ENCODE peak calls at places on chromosomes 11 and 22, in four cellular contexts. One of them, this sample, is unnamed.

GRCh38 chr11:70169136-70169535 is 34.0 kb upstream of the FADD start:
- DNase-seq in stimulated activated CD4-positive, alpha-beta T cell treated with anti-CD3 and anti-CD28 coated beads, Interleukin-15, amount 100 ng/mL, for 1 hour: no peak
- DNase-seq in BE2C: no peak
- DNase-seq in memory B cell: no peak
- DNase-seq in this sample: no peak

GRCh38 chr11:27319065-27319464 is 44.0 kb downstream of the CCDC34 start:
- DNase-seq in stimulated activated CD4-positive, alpha-beta T cell treated with anti-CD3 and anti-CD28 coated beads, Interleukin-15, amount 100 ng/mL, for 1 hour: no peak
- DNase-seq in BE2C: no peak
- DNase-seq in memory B cell: no peak
- DNase-seq in this sample: no peak

GRCh38 chr11:16337421-16338213 is 18.7 kb downstream of the SOX6 start:
- DNase-seq in stimulated activated CD4-positive, alpha-beta T cell treated with anti-CD3 and anti-CD28 coated beads, Interleukin-15, amount 100 ng/mL, for 1 hour: no peak
- DNase-seq in BE2C: no peak
- DNase-seq in memory B cell: no peak
- DNase-seq in this sample: no peak

GRCh38 chr22:48644108-48644507 is 1183.6 kb downstream of the BRD1 start:
- DNase-seq in stimulated activated CD4-positive, alpha-beta T cell treated with anti-CD3 and anti-CD28 coated beads, Interleukin-15, amount 100 ng/mL, for 1 hour: no peak
- DNase-seq in BE2C: no peak
- DNase-seq in memory B cell: no peak
- DNase-seq in this sample: no peak

GRCh38 chr22:19579113-19579811 is 55.1 kb upstream of the CLDN5 start:
- DNase-seq in stimulated activated CD4-positive, alpha-beta T cell treated with anti-CD3 and anti-CD28 coated beads, Interleukin-15, amount 100 ng/mL, for 1 hour: no peak
- DNase-seq in BE2C: no peak
- DNase-seq in memory B cell: no peak
- DNase-seq in this sample: no peak

GRCh38 chr11:69048056-69048717 is 545 bp upstream of the TPCN2 start:
- DNase-seq in stimulated activated CD4-positive, alpha-beta T cell treated with anti-CD3 and anti-CD28 coated beads, Interleukin-15, amount 100 ng/mL, for 1 hour: no peak
- DNase-seq in BE2C: no peak
- DNase-seq in memory B cell: no peak
- DNase-seq in this sample: no peak

GRCh38 chr11:1856306-1857005 is 3.6 kb downstream of the LSP1 start:
- DNase-seq in stimulated activated CD4-positive, alpha-beta T cell treated with anti-CD3 and anti-CD28 coated beads, Interleukin-15, amount 100 ng/mL, for 1 hour: no peak
- DNase-seq in BE2C: no peak
- DNase-seq in memory B cell: no peak
- DNase-seq in this sample: no peak

GRCh38 chr11:126343051-126343450 is 12.4 kb upstream of the ST3GAL4 start:
- DNase-seq in stimulated activated CD4-positive, alpha-beta T cell treated with anti-CD3 and anti-CD28 coated beads, Interleukin-15, amount 100 ng/mL, for 1 hour: no peak
- DNase-seq in BE2C: no peak
- DNase-seq in memory B cell: no peak
- DNase-seq in this sample: no peak

GRCh38 chr11:27227744-27228143 is 135.3 kb downstream of the CCDC34 start:
- DNase-seq in stimulated activated CD4-positive, alpha-beta T cell treated with anti-CD3 and anti-CD28 coated beads, Interleukin-15, amount 100 ng/mL, for 1 hour: no peak
- DNase-seq in BE2C: no peak
- DNase-seq in memory B cell: no peak
- DNase-seq in this sample: no peak

GRCh38 chr11:86678823-86679222 is 6.4 kb upstream of the ME3 start:
- DNase-seq in stimulated activated CD4-positive, alpha-beta T cell treated with anti-CD3 and anti-CD28 coated beads, Interleukin-15, amount 100 ng/mL, for 1 hour: no peak
- DNase-seq in BE2C: no peak
- DNase-seq in memory B cell: no peak
- DNase-seq in this sample: no peak

GRCh38 chr11:132205006-132205405 is 834.6 kb downstream of the NTM start:
- DNase-seq in stimulated activated CD4-positive, alpha-beta T cell treated with anti-CD3 and anti-CD28 coated beads, Interleukin-15, amount 100 ng/mL, for 1 hour: no peak
- DNase-seq in BE2C: no peak
- DNase-seq in memory B cell: no peak
- DNase-seq in this sample: no peak

GRCh38 chr22:44191036-44191454 is 10.3 kb downstream of the PARVG start:
- DNase-seq in stimulated activated CD4-positive, alpha-beta T cell treated with anti-CD3 and anti-CD28 coated beads, Interleukin-15, amount 100 ng/mL, for 1 hour: no peak
- DNase-seq in BE2C: no peak
- DNase-seq in memory B cell: peak; percentile 51
- DNase-seq in this sample: no peak

GRCh38 chr22:38456272-38456837 is 1.4 kb upstream of the KCNJ4 start:
- DNase-seq in stimulated activated CD4-positive, alpha-beta T cell treated with anti-CD3 and anti-CD28 coated beads, Interleukin-15, amount 100 ng/mL, for 1 hour: no peak
- DNase-seq in BE2C: no peak
- DNase-seq in memory B cell: no peak
- DNase-seq in this sample: no peak

GRCh38 chr11:18772211-18772610 is 19.4 kb downstream of the PTPN5 start:
- DNase-seq in stimulated activated CD4-positive, alpha-beta T cell treated with anti-CD3 and anti-CD28 coated beads, Interleukin-15, amount 100 ng/mL, for 1 hour: no peak
- DNase-seq in BE2C: no peak
- DNase-seq in memory B cell: no peak
- DNase-seq in this sample: no peak

GRCh38 chr11:118615282-118615979 is 8.0 kb downstream of the PHLDB1 start:
- DNase-seq in stimulated activated CD4-positive, alpha-beta T cell treated with anti-CD3 and anti-CD28 coated beads, Interleukin-15, amount 100 ng/mL, for 1 hour: no peak
- DNase-seq in BE2C: no peak
- DNase-seq in memory B cell: no peak
- DNase-seq in this sample: no peak

GRCh38 chr11:19628018-19628417 is 84.6 kb upstream of the NAV2 start:
- DNase-seq in stimulated activated CD4-positive, alpha-beta T cell treated with anti-CD3 and anti-CD28 coated beads, Interleukin-15, amount 100 ng/mL, for 1 hour: no peak
- DNase-seq in BE2C: no peak
- DNase-seq in memory B cell: no peak
- DNase-seq in this sample: no peak

GRCh38 chr11:117911694-117912093 is 17.5 kb downstream of the TMPRSS13 start:
- DNase-seq in stimulated activated CD4-positive, alpha-beta T cell treated with anti-CD3 and anti-CD28 coated beads, Interleukin-15, amount 100 ng/mL, for 1 hour: no peak
- DNase-seq in BE2C: no peak
- DNase-seq in memory B cell: no peak
- DNase-seq in this sample: no peak

GRCh38 chr11:22405377-22405776 is 67.2 kb downstream of the SLC17A6 start:
- DNase-seq in stimulated activated CD4-positive, alpha-beta T cell treated with anti-CD3 and anti-CD28 coated beads, Interleukin-15, amount 100 ng/mL, for 1 hour: no peak
- DNase-seq in BE2C: no peak
- DNase-seq in memory B cell: no peak
- DNase-seq in this sample: no peak

GRCh38 chr11:68855205-68855978 is 13.7 kb upstream of the CPT1A start:
- DNase-seq in stimulated activated CD4-positive, alpha-beta T cell treated with anti-CD3 and anti-CD28 coated beads, Interleukin-15, amount 100 ng/mL, for 1 hour: no peak
- DNase-seq in BE2C: peak; percentile 33
- DNase-seq in memory B cell: peak; percentile 41
- DNase-seq in this sample: peak; percentile 75

GRCh38 chr11:58769308-58769707 is 37.6 kb upstream of the GLYAT start:
- DNase-seq in stimulated activated CD4-positive, alpha-beta T cell treated with anti-CD3 and anti-CD28 coated beads, Interleukin-15, amount 100 ng/mL, for 1 hour: no peak
- DNase-seq in BE2C: no peak
- DNase-seq in memory B cell: no peak
- DNase-seq in this sample: no peak

GRCh38 chr11:73931039-73931645 is 19.7 kb upstream of the DNAJB13 start:
- DNase-seq in stimulated activated CD4-positive, alpha-beta T cell treated with anti-CD3 and anti-CD28 coated beads, Interleukin-15, amount 100 ng/mL, for 1 hour: no peak
- DNase-seq in BE2C: peak; percentile 60
- DNase-seq in memory B cell: no peak
- DNase-seq in this sample: peak; percentile 64

GRCh38 chr11:73184953-73185671 is 33.0 kb upstream of the P2RY2 start:
- DNase-seq in stimulated activated CD4-positive, alpha-beta T cell treated with anti-CD3 and anti-CD28 coated beads, Interleukin-15, amount 100 ng/mL, for 1 hour: no peak
- DNase-seq in BE2C: peak; percentile 83
- DNase-seq in memory B cell: peak; percentile 67
- DNase-seq in this sample: peak; percentile 77

GRCh38 chr11:131734871-131735270 is 364.5 kb downstream of the NTM start:
- DNase-seq in stimulated activated CD4-positive, alpha-beta T cell treated with anti-CD3 and anti-CD28 coated beads, Interleukin-15, amount 100 ng/mL, for 1 hour: no peak
- DNase-seq in BE2C: no peak
- DNase-seq in memory B cell: no peak
- DNase-seq in this sample: no peak

GRCh38 chr11:121887564-121887963 is 228.5 kb downstream of the BLID start:
- DNase-seq in stimulated activated CD4-positive, alpha-beta T cell treated with anti-CD3 and anti-CD28 coated beads, Interleukin-15, amount 100 ng/mL, for 1 hour: no peak
- DNase-seq in BE2C: no peak
- DNase-seq in memory B cell: no peak
- DNase-seq in this sample: no peak

GRCh38 chr22:45154383-45154782 is 9.3 kb upstream of the NUP50 start:
- DNase-seq in stimulated activated CD4-positive, alpha-beta T cell treated with anti-CD3 and anti-CD28 coated beads, Interleukin-15, amount 100 ng/mL, for 1 hour: no peak
- DNase-seq in BE2C: no peak
- DNase-seq in memory B cell: no peak
- DNase-seq in this sample: no peak

GRCh38 chr11:64180871-64181270 is 5.1 kb upstream of the STIP1 start:
- DNase-seq in stimulated activated CD4-positive, alpha-beta T cell treated with anti-CD3 and anti-CD28 coated beads, Interleukin-15, amount 100 ng/mL, for 1 hour: no peak
- DNase-seq in BE2C: no peak
- DNase-seq in memory B cell: no peak
- DNase-seq in this sample: peak; percentile 54

GRCh38 chr11:41978951-41979350 is 519.5 kb upstream of the LRRC4C start:
- DNase-seq in stimulated activated CD4-positive, alpha-beta T cell treated with anti-CD3 and anti-CD28 coated beads, Interleukin-15, amount 100 ng/mL, for 1 hour: no peak
- DNase-seq in BE2C: no peak
- DNase-seq in memory B cell: no peak
- DNase-seq in this sample: no peak

GRCh38 chr22:23178512-23179254 is 1.6 kb upstream of the BCR start:
- DNase-seq in stimulated activated CD4-positive, alpha-beta T cell treated with anti-CD3 and anti-CD28 coated beads, Interleukin-15, amount 100 ng/mL, for 1 hour: peak; percentile 38
- DNase-seq in BE2C: peak; percentile 80
- DNase-seq in memory B cell: peak; percentile 67
- DNase-seq in this sample: peak; percentile 91

This sample was measured in SK-N-SH.